ENCODE peak calls at places on chromosomes 4 and X, in six cellular contexts. R, J, O, Z, C and S are unnamed samples.

GRCh38 chr4:37675587-37676290 is 10.4 kb downstream of the RELL1 start:
- DNase-seq in R (no peak), J (no peak), O (no peak), Z (peak), C (no peak), S (no peak)

GRCh38 chr4:73152893-73153292 is 83.4 kb upstream of the COX18 start:
- DNase-seq in R (no peak), J (no peak), O (no peak), Z (no peak), C (no peak), S (no peak)

GRCh38 chr4:150355858-150356455 is 226.0 kb upstream of the MAB21L2 start:
- DNase-seq in R (no peak), J (no peak), O (no peak), Z (no peak), C (no peak), S (no peak)

GRCh38 chrX:15447985-15448639 is 45.0 kb downstream of the PIR start:
- DNase-seq in R (no peak), J (no peak), O (no peak), Z (no peak), C (no peak), S (no peak)

GRCh38 chrX:28491941-28492340 is 95.3 kb upstream of the IL1RAPL1 start:
- DNase-seq in R (no peak), J (no peak), O (no peak), Z (no peak), C (no peak), S (no peak)

GRCh38 chr4:169716677-169717076 is 41.1 kb downstream of the HPF1 start:
- DNase-seq in R (no peak), J (no peak), O (no peak), Z (no peak), C (no peak), S (no peak)

GRCh38 chr4:8465615-8466611 is 25.3 kb downstream of the TRMT44 start:
- DNase-seq in R (no peak), J (no peak), O (no peak), Z (no peak), C (no peak), S (no peak)

GRCh38 chr4:65495439-65495838 is 174.8 kb downstream of the EPHA5 start:
- DNase-seq in R (no peak), J (no peak), O (no peak), Z (no peak), C (no peak), S (no peak)

GRCh38 chr4:72971572-72971971 is 97.9 kb downstream of the COX18 start:
- DNase-seq in R (no peak), J (no peak), O (no peak), Z (no peak), C (no peak), S (no peak)

GRCh38 chrX:49053223-49054072 is 5.4 kb upstream of the CCDC120 start:
- DNase-seq in R (peak), J (peak), O (no peak), Z (peak), C (peak), S (peak)

GRCh38 chrX:10048076-10048475 is 80.9 kb downstream of the CLDN34 start:
- DNase-seq in R (no peak), J (no peak), O (no peak), Z (no peak), C (no peak), S (no peak)

GRCh38 chr4:120544838-120545237 is 377.7 kb downstream of the PRDM5 start:
- DNase-seq in R (no peak), J (no peak), O (no peak), Z (no peak), C (no peak), S (no peak)

GRCh38 chrX:19410259-19410658 is 66.5 kb downstream of the PDHA1 start:
- DNase-seq in R (no peak), J (no peak), O (no peak), Z (no peak), C (no peak), S (no peak)